ENCODE peak calls at places on chromosome 14, in seven cellular contexts. B is ascending aorta; Z is substantia nigra; C is thyroid gland; F is A549; X is CD8-positive, alpha-beta T cell; V is dorsolateral prefrontal cortex. J is an unnamed sample.

GRCh38 chr14:58109761-58110160 is 42.3 kb downstream of the ARMH4 start:
- DNase-seq in V (no peak), C (no peak), Z (no peak), B (no peak), F (no peak), X (no peak), J (no peak)

GRCh38 chr14:20811994-20812393 is 9.3 kb upstream of the RNASE1 start:
- DNase-seq in V (no peak), F (no peak), B (no peak), Z (no peak), X (no peak), C (no peak), J (no peak)

GRCh38 chr14:81453166-81453766 is 53.1 kb upstream of the STON2 start:
- DNase-seq in B (no peak), Z (peak), V (peak), F (peak), C (peak), X (no peak), J (peak)

GRCh38 chr14:31228533-31228932 is 20.9 kb upstream of the HECTD1 start:
- DNase-seq in Z (no peak), V (no peak), B (no peak), F (no peak), C (no peak), X (no peak), J (no peak)

GRCh38 chr14:81144811-81145598 is 75.8 kb downstream of the GTF2A1 start:
- DNase-seq in X (no peak), Z (no peak), B (no peak), V (no peak), F (no peak), C (no peak), J (no peak)

GRCh38 chr14:26385302-26385701 is 212.5 kb downstream of the NOVA1 start:
- DNase-seq in F (no peak), C (no peak), X (no peak), B (no peak), V (no peak), Z (no peak), J (no peak)

GRCh38 chr14:73988065-73988464 is 31.0 kb downstream of the ENTPD5 start:
- DNase-seq in X (no peak), V (no peak), Z (no peak), B (no peak), F (no peak), C (no peak), J (no peak)

GRCh38 chr14:100305446-100306255 is 593 bp downstream of the SLC25A29 start:
- DNase-seq in X (no peak), B (no peak), F (peak), C (peak), Z (peak), V (no peak), J (no peak)

GRCh38 chr14:69325646-69326265 is 65.8 kb downstream of the GALNT16 start:
- DNase-seq in F (peak), X (no peak), Z (no peak), V (no peak), C (no peak), B (no peak), J (no peak)

GRCh38 chr14:59318908-59319307 is 130.4 kb downstream of the DAAM1 start:
- DNase-seq in B (no peak), F (no peak), X (no peak), C (no peak), V (no peak), Z (no peak), J (no peak)

GRCh38 chr14:69719501-69719951 is 47.4 kb upstream of the SRSF5 start:
- DNase-seq in F (no peak), B (no peak), V (no peak), C (peak), X (no peak), Z (no peak), J (peak)

GRCh38 chr14:26394114-26394855 is 203.5 kb downstream of the NOVA1 start:
- DNase-seq in V (no peak), X (no peak), F (peak), C (no peak), B (no peak), Z (peak), J (no peak)

GRCh38 chr14:89226789-89227489 is 190.1 kb downstream of the FOXN3 start:
- DNase-seq in X (no peak), V (no peak), B (no peak), Z (no peak), F (no peak), C (peak), J (no peak)

GRCh38 chr14:77007339-77007974 is 21.1 kb downstream of the IRF2BPL start:
- DNase-seq in X (no peak), F (no peak), V (no peak), Z (no peak), B (no peak), C (peak), J (no peak)

GRCh38 chr14:77009014-77009413 is 19.5 kb downstream of the IRF2BPL start:
- DNase-seq in C (no peak), B (no peak), V (no peak), Z (no peak), X (no peak), F (no peak), J (no peak)

GRCh38 chr14:77006127-77006526 is 22.4 kb downstream of the IRF2BPL start:
- DNase-seq in C (peak), V (no peak), F (no peak), X (no peak), B (no peak), Z (no peak), J (no peak)

GRCh38 chr14:77008541-77008940 is 20.0 kb downstream of the IRF2BPL start:
- DNase-seq in F (no peak), B (no peak), X (no peak), V (no peak), C (no peak), Z (no peak), J (no peak)

DNA sequence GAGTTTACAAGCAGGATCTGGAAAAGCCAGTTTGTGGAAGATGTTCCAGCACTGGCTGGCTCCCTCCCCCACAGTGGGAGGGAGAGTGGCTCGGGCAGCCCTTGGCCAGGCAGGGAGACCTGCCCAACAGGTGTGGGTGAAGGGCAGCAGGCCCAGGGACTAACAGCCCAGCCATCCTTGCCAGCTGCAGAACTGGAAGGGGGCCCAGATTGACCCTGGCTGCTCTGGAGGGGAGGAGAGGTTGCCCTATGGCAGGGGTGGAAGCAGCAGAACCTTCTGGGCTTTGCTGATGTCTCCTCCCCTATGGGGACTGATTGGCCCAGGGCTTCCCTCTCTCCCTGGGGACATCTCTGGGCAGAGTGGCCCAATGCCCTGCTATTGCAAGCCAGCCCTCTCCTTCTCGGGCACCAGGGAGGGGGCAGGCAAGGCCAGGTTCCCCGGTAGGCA is 20.5 kb downstream of the IRF2BPL start:
- DNase-seq in F (no peak), V (no peak), X (no peak), B (peak), C (peak), Z (no peak), J (no peak)
- H3K27ac ChIP-seq in F (no peak), V (no peak), X (no peak), B (peak), C (peak), Z (no peak), J (no peak)

GRCh38 chr14:67641480-67641879 is 21.8 kb downstream of the ARG2 start:
- DNase-seq in B (no peak), C (no peak), F (no peak), Z (no peak), V (no peak), X (no peak), J (no peak)

GRCh38 chr14:67641902-67642749 is 22.4 kb downstream of the ARG2 start:
- DNase-seq in V (no peak), Z (no peak), F (no peak), B (no peak), C (no peak), X (no peak), J (no peak)

GRCh38 chr14:67630938-67631337 is 11.2 kb downstream of the ARG2 start:
- DNase-seq in C (no peak), X (no peak), V (no peak), Z (no peak), B (no peak), F (no peak), J (no peak)

GRCh38 chr14:67633451-67634154 is 13.9 kb downstream of the ARG2 start:
- DNase-seq in X (no peak), F (no peak), B (no peak), Z (no peak), C (no peak), V (no peak), J (no peak)

GRCh38 chr14:67636361-67636919 is 16.7 kb downstream of the ARG2 start:
- DNase-seq in B (no peak), C (peak), V (no peak), X (no peak), F (no peak), Z (no peak), J (no peak)
- H3K27ac ChIP-seq in B (no peak), C (peak), V (no peak), X (no peak), F (no peak), Z (no peak), J (no peak)

GRCh38 chr14:35306114-35306513 is 13.9 kb downstream of the PSMA6 start:
- DNase-seq in Z (no peak), V (no peak), X (no peak), F (no peak), C (no peak), B (no peak), J (no peak)

GRCh38 chr14:35302211-35302528 is 10.0 kb downstream of the PSMA6 start:
- DNase-seq in X (no peak), F (no peak), B (no peak), C (no peak), V (no peak), Z (no peak), J (no peak)

GRCh38 chr14:35304812-35305462 is 12.8 kb downstream of the PSMA6 start:
- DNase-seq in Z (no peak), V (no peak), F (no peak), B (no peak), C (no peak), X (no peak), J (no peak)

GRCh38 chr14:35303149-35303548 is 11.0 kb downstream of the PSMA6 start:
- DNase-seq in V (no peak), B (no peak), Z (no peak), C (no peak), F (no peak), X (no peak), J (no peak)

DNA sequence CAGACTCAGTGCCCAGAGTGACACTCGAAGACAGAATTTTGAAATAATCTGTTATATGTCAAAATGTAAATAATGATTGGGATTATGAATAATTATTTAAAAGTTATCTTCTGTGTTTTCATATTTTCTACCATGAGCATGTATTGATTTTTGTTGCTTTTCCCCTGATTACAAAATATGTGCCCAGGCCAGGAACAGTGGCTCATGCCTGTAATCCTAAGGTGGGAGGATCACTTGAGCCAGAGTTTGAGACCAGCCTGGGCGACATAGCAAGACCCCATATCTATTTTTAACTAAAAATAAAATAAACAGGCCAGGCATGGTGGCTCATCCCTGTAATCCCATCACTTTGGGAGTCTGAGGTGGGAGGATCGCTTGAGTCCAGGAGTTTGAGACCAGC is 13.5 kb downstream of the PSMA6 start:
- DNase-seq in Z (no peak), F (no peak), C (no peak), X (no peak), V (no peak), B (no peak), J (no peak)
- H3K27ac ChIP-seq in Z (no peak), F (no peak), C (no peak), X (no peak), V (no peak), B (no peak), J (no peak)

GRCh38 chr14:91866061-91866460 is 1.3 kb downstream of the TC2N start:
- DNase-seq in C (no peak), V (no peak), X (no peak), Z (no peak), F (no peak), B (no peak), J (no peak)
- H3K27ac ChIP-seq in C (no peak), V (no peak), X (peak), Z (no peak), F (no peak), B (peak), J (no peak)

GRCh38 chr14:55832974-55833373 is 253.0 kb downstream of the KTN1 start:
- DNase-seq in F (no peak), B (no peak), V (no peak), Z (no peak), C (no peak), X (no peak), J (no peak)

GRCh38 chr14:55835985-55836384 is 256.0 kb downstream of the KTN1 start:
- DNase-seq in V (no peak), F (no peak), Z (no peak), X (no peak), B (no peak), C (no peak), J (no peak)

GRCh38 chr14:55837467-55837866 is 257.5 kb downstream of the KTN1 start:
- DNase-seq in F (no peak), X (no peak), B (no peak), C (no peak), V (no peak), Z (no peak), J (no peak)

GRCh38 chr14:55834390-55834789 is 254.4 kb downstream of the KTN1 start:
- DNase-seq in V (no peak), F (no peak), Z (no peak), C (no peak), B (no peak), X (no peak), J (no peak)

GRCh38 chr14:55832122-55832911 is 252.3 kb downstream of the KTN1 start:
- DNase-seq in B (no peak), F (peak), V (no peak), C (no peak), Z (no peak), X (no peak), J (peak)
- H3K27ac ChIP-seq in B (no peak), F (peak), V (no peak), C (no peak), Z (no peak), X (no peak), J (no peak)

GRCh38 chr14:51735851-51736250 is 84.1 kb downstream of the FRMD6 start:
- DNase-seq in V (no peak), Z (no peak), C (no peak), X (no peak), F (no peak), B (no peak), J (no peak)
- H3K27ac ChIP-seq in V (no peak), Z (no peak), C (no peak), X (no peak), F (no peak), B (no peak), J (no peak)

GRCh38 chr14:22517117-22517720 is 71.8 kb downstream of the DAD1 start:
- DNase-seq in B (no peak), C (no peak), Z (no peak), V (no peak), X (no peak), F (no peak), J (no peak)
- H3K27ac ChIP-seq in B (no peak), C (no peak), Z (no peak), V (no peak), X (peak), F (no peak), J (no peak)

DNA sequence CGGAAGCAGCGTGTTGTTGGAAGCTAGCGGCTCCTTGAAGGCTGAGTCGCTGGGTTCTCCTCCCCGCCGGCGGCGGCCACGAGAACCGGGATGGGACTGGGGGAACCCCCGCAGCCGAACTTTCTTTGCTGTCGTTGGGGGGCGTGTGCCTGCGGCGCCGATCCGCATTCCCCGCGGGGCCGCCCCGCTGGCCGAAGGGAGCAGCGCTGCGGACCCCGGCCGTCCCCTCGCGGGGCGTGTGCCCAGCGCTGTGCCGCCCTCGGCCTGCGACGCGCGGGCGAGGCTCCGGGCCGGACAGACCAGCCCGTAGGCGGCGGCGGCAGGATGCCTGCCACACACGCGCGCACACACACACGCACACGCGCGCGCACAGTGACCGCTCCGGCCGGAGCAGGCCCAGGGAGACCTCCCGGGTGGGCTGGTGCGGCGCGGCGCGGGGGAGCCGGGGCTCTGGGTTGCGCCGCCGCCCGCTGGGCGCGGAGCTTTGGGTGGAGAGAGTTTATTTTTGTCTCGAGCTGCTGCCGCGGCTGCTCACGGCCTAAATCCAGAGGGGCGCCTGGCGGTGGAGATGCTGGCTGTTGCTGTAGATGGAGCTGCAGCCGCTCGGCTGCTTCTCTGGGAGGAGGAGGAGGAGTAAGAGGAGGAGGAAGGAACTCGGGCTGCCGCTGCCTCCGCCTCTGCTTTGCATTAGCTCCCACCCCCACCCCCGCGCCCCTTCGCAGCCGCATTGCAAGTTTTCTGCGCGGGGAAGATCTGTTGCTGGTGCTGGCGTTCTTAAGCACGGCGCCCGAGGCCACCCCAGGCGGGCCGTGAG is at the start of gene SAMD4A:
- DNase-seq in V (peak), F (peak), C (peak), Z (peak), X (peak), B (no peak), J (peak)
- H3K27ac ChIP-seq in V (peak), F (peak), C (peak), Z (peak), X (peak), B (peak), J (peak)

DNA sequence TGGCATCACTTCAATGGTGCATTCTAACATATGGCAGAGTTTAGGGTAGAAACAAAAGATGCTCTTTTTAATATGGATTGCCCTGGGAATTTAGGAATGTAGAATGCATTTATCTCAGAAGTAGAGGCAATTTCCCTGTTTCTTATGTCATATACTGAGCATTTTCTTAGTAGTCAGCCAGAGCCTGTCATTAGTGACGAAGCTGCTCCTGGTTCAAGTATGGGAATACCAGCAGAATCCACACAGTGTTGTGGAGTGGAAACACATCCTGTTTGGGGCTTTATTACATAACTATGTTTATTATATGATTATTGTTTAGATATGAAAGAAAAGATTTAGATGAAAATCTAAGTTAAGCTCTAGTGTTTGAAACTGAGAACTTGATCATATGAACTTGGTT is 12.2 kb downstream of the CIPC start:
- DNase-seq in Z (no peak), V (no peak), F (no peak), C (no peak), B (no peak), X (no peak), J (no peak)
- H3K27ac ChIP-seq in Z (peak), V (peak), F (no peak), C (peak), B (peak), X (no peak), J (no peak)

GRCh38 chr14:44135972-44136371 is 371.1 kb downstream of the FSCB start:
- DNase-seq in C (no peak), F (no peak), B (no peak), V (no peak), Z (no peak), X (no peak), J (no peak)
- H3K27ac ChIP-seq in C (no peak), F (no peak), B (no peak), V (no peak), Z (no peak), X (no peak), J (no peak)